ENCODE peak calls at places on chromosome 6, in four cellular contexts. V is RKO; N is stimulated activated naive B cell treated with anti-CD40 and anti-IgM and Interleukin-4, amounts not matched to agents 10 μg/mL and 1 μg/mL and 100 μg/mL, for 72 hours; Y is RPMI7951. I is an unnamed sample.

GRCh38 chr6:81562169-81562568 is 190.3 kb downstream of the TENT5A start:
- DNase-seq in N (no peak), Y (peak), V (peak), I (no peak)

GRCh38 chr6:134420638-134421181 is 102.8 kb upstream of the SGK1 start:
- DNase-seq in Y (peak), N (no peak), V (no peak), I (no peak)

GRCh38 chr6:143215363-143215762 is 154.7 kb downstream of the AIG1 start:
- DNase-seq in Y (peak), V (no peak), N (no peak), I (no peak)

GRCh38 chr6:82178084-82178758 is 69.3 kb downstream of the IBTK start:
- DNase-seq in N (no peak), V (peak), Y (peak), I (no peak)

GRCh38 chr6:1820165-1820564 is 210.4 kb downstream of the FOXC1 start:
- DNase-seq in V (no peak), Y (no peak), N (no peak), I (no peak)

GRCh38 chr6:4979426-4979825 is 24.4 kb downstream of the RPP40 start:
- DNase-seq in Y (no peak), V (no peak), N (no peak), I (no peak)

GRCh38 chr6:9250852-9251251 is 815.5 kb upstream of the SLC35B3 start:
- DNase-seq in V (peak), N (no peak), Y (peak), I (no peak)

GRCh38 chr6:88855521-88856152 is 107.8 kb downstream of the RNGTT start:
- DNase-seq in Y (no peak), V (no peak), N (no peak), I (no peak)

GRCh38 chr6:143940011-143940597 is 68.0 kb downstream of the PLAGL1 start:
- DNase-seq in V (peak), N (peak), Y (peak), I (peak)

GRCh38 chr6:91480397-91480796 is 893.5 kb upstream of the MAP3K7 start:
- DNase-seq in N (no peak), Y (no peak), V (no peak), I (no peak)

GRCh38 chr6:33988121-33989015 is 157.5 kb downstream of the GRM4 start:
- DNase-seq in V (no peak), N (no peak), Y (no peak), I (no peak)

GRCh38 chr6:92281571-92282076 is 1137.7 kb downstream of the EPHA7 start:
- DNase-seq in N (no peak), Y (no peak), V (no peak), I (no peak)

GRCh38 chr6:13696226-13696625 is 15.4 kb downstream of the RANBP9 start:
- DNase-seq in N (no peak), V (no peak), Y (peak), I (no peak)

GRCh38 chr6:151286192-151286591 is 46.4 kb downstream of the AKAP12 start:
- DNase-seq in Y (no peak), V (no peak), N (no peak), I (no peak)

GRCh38 chr6:34052071-34052825 is 93.6 kb downstream of the GRM4 start:
- DNase-seq in N (no peak), V (no peak), Y (no peak), I (no peak)

GRCh38 chr6:165986647-165987482 is 180.8 kb downstream of the TBXT start:
- DNase-seq in V (no peak), N (no peak), Y (peak), I (no peak)

GRCh38 chr6:41208439-41209106 is 7.6 kb upstream of the TREML2 start:
- DNase-seq in Y (no peak), V (no peak), N (no peak), I (no peak)

GRCh38 chr6:43746613-43747101 is 23.4 kb upstream of the VEGFA start:
- DNase-seq in Y (no peak), N (no peak), V (no peak), I (no peak)

GRCh38 chr6:38495922-38496635 is 143.7 kb downstream of the BTBD9 start:
- DNase-seq in Y (no peak), V (no peak), N (no peak), I (peak)

GRCh38 chr6:20112206-20112605 is 100.1 kb downstream of the MBOAT1 start:
- DNase-seq in V (no peak), Y (no peak), N (no peak), I (no peak)

GRCh38 chr6:36840471-36841461 is 1.5 kb upstream of the CPNE5 start:
- DNase-seq in V (no peak), Y (no peak), N (no peak), I (no peak)

GRCh38 chr6:54448617-54449016 is 140.4 kb downstream of the TINAG start:
- DNase-seq in Y (no peak), N (no peak), V (no peak), I (no peak)

GRCh38 chr6:22149501-22150490 is 147.0 kb downstream of the PRL start:
- DNase-seq in N (no peak), V (no peak), Y (no peak), I (no peak)

GRCh38 chr6:48111575-48111974 is 578 bp upstream of the PTCHD4 start:
- DNase-seq in N (no peak), V (no peak), Y (no peak), I (no peak)

GRCh38 chr6:35024601-35025054 is 116.5 kb downstream of the TCP11 start:
- DNase-seq in N (no peak), Y (no peak), V (peak), I (no peak)

GRCh38 chr6:41455818-41456217 is 90.4 kb upstream of the FOXP4 start:
- DNase-seq in V (no peak), Y (no peak), N (no peak), I (no peak)

GRCh38 chr6:16770701-16771569 is 9.7 kb upstream of the ATXN1 start:
- DNase-seq in V (peak), Y (peak), N (peak), I (no peak)

GRCh38 chr6:168243812-168244376 is 75.7 kb downstream of the DACT2 start:
- DNase-seq in N (no peak), Y (no peak), V (no peak), I (no peak)

GRCh38 chr6:51839975-51840374 is 247.4 kb downstream of the PKHD1 start:
- DNase-seq in V (no peak), Y (no peak), N (no peak), I (no peak)

GRCh38 chr6:106574729-106575458 is 54.4 kb downstream of the RTN4IP1 start:
- DNase-seq in V (peak), N (no peak), Y (peak), I (no peak)

GRCh38 chr6:35589201-35589739 is 76.6 kb upstream of the TULP1 start:
- DNase-seq in Y (no peak), N (no peak), V (no peak), I (no peak)

GRCh38 chr6:50128420-50129005 is 78.8 kb upstream of the DEFB112 start:
- DNase-seq in V (peak), N (no peak), Y (peak), I (no peak)

GRCh38 chr6:21634582-21634981 is 41.0 kb downstream of the SOX4 start:
- DNase-seq in V (peak), N (no peak), Y (peak), I (no peak)

GRCh38 chr6:150586850-150587359 is 12.8 kb upstream of the PLEKHG1 start:
- DNase-seq in Y (no peak), V (no peak), N (no peak), I (no peak)

GRCh38 chr6:99611148-99611547 is 4.5 kb downstream of the PRDM13 start:
- DNase-seq in V (no peak), Y (no peak), N (no peak), I (peak)

I was measured in GM12864.